ENCODE peak calls at places on chromosomes 1 and 21, in seven cellular contexts. S, V, A, Q, M, N and U are unnamed samples.

GRCh38 chr1:1290238-1290731 is 10.0 kb downstream of the SCNN1D start:
- DNase-seq in N (peak; percentile 80), A (peak; percentile 52), Q (no peak), V (no peak), S (no peak), M (peak; percentile 76), U (no peak)

GRCh38 chr1:75172556-75172955 is 38.4 kb downstream of the LHX8 start:
- DNase-seq in M (no peak), V (no peak), N (no peak), S (no peak), A (no peak), Q (no peak), U (no peak)

GRCh38 chr1:236261898-236262297 is 19.9 kb downstream of the ERO1B start:
- DNase-seq in M (no peak), N (no peak), S (no peak), V (no peak), A (no peak), Q (no peak), U (no peak)

GRCh38 chr1:17591814-17592430 is 52.4 kb downstream of the ARHGEF10L start:
- DNase-seq in V (no peak), A (peak; percentile 94), M (peak; percentile 80), Q (no peak), S (no peak), N (no peak), U (no peak)

GRCh38 chr1:165330483-165330882 is 26.0 kb downstream of the LMX1A start:
- DNase-seq in M (no peak), S (no peak), Q (no peak), V (no peak), N (no peak), A (no peak), U (no peak)

GRCh38 chr1:201597551-201598230 is 58.8 kb downstream of the NAV1 start:
- DNase-seq in Q (peak; percentile 35), S (peak; percentile 62), N (no peak), A (no peak), V (peak; percentile 74), M (peak; percentile 28), U (no peak)

GRCh38 chr21:33042812-33043211 is 17.1 kb downstream of the OLIG2 start:
- DNase-seq in V (peak; percentile 8), S (no peak), M (no peak), Q (no peak), A (no peak), N (no peak), U (no peak)

GRCh38 chr1:212482006-212482351 is 49.3 kb downstream of the NENF start:
- DNase-seq in A (no peak), Q (no peak), M (no peak), N (no peak), S (no peak), V (no peak), U (no peak)

GRCh38 chr1:236753554-236753953 is 41.5 kb upstream of the MTR start:
- DNase-seq in S (no peak), N (no peak), V (peak; percentile 21), Q (no peak), M (no peak), A (peak; percentile 63), U (no peak)

GRCh38 chr1:50369830-50370229 is 53.4 kb downstream of the DMRTA2 start:
- DNase-seq in M (no peak), Q (no peak), V (no peak), S (no peak), A (peak; percentile 15), N (no peak), U (no peak)

GRCh38 chr1:16243936-16244649 is 7.1 kb upstream of the CPLANE2 start:
- DNase-seq in A (peak; percentile 68), S (peak; percentile 64), Q (peak; percentile 85), N (peak; percentile 55), M (peak; percentile 54), V (peak; percentile 73), U (no peak)

GRCh38 chr1:182191716-182192115 is 130.2 kb upstream of the ZNF648 start:
- DNase-seq in A (no peak), M (no peak), S (no peak), Q (no peak), N (no peak), V (no peak), U (no peak)

GRCh38 chr21:27380303-27380702 is 413.4 kb upstream of the ADAMTS5 start:
- DNase-seq in Q (peak; percentile 36), S (no peak), M (no peak), V (no peak), A (no peak), N (no peak), U (no peak)

GRCh38 chr1:184610872-184611614 is 143.6 kb downstream of the EDEM3 start:
- DNase-seq in M (no peak), Q (no peak), A (no peak), S (peak; percentile 40), V (no peak), N (no peak), U (no peak)

GRCh38 chr21:16169102-16169511 is 439.3 kb downstream of the USP25 start:
- DNase-seq in V (no peak), A (no peak), Q (no peak), N (no peak), S (no peak), M (no peak), U (no peak)

GRCh38 chr1:223210786-223211115 is 67.7 kb upstream of the TLR5 start:
- DNase-seq in V (no peak), N (no peak), A (no peak), M (no peak), S (no peak), Q (no peak), U (no peak)

GRCh38 chr1:59007820-59008598 is 224.2 kb upstream of the JUN start:
- DNase-seq in Q (no peak), S (no peak), A (no peak), N (no peak), V (no peak), M (no peak), U (no peak)

GRCh38 chr1:59393211-59394180 is 96.6 kb downstream of the FGGY start:
- DNase-seq in V (no peak), A (peak; percentile 50), S (peak; percentile 87), N (no peak), Q (peak; percentile 32), M (peak; percentile 54), U (peak; percentile 93)

GRCh38 chr1:166952002-166952746 is 23.2 kb downstream of the ILDR2 start:
- DNase-seq in S (peak; percentile 39), M (no peak), V (no peak), A (peak; percentile 32), N (no peak), Q (no peak), U (no peak)

GRCh38 chr1:93362237-93362636 is 16.5 kb downstream of the DR1 start:
- DNase-seq in S (no peak), V (no peak), Q (no peak), N (no peak), M (no peak), A (no peak), U (no peak)

GRCh38 chr21:42088148-42088547 is 17.0 kb downstream of the UMODL1 start:
- DNase-seq in M (no peak), N (no peak), Q (no peak), A (no peak), S (no peak), V (no peak), U (no peak)

GRCh38 chr1:244056602-244057001 is 5.5 kb downstream of the ZBTB18 start:
- DNase-seq in S (no peak), Q (no peak), M (no peak), N (no peak), V (no peak), A (no peak), U (no peak)

GRCh38 chr1:93845554-93846150 is 33.4 kb downstream of the DNTTIP2 start:
- DNase-seq in A (peak; percentile 64), S (no peak), N (no peak), M (no peak), V (peak; percentile 18), Q (peak; percentile 17), U (peak; percentile 86)

GRCh38 chr1:226871047-226871365 is 590 bp downstream of the PSEN2 start:
- DNase-seq in V (no peak), N (no peak), S (peak; percentile 28), A (no peak), Q (no peak), M (no peak), U (peak; percentile 79)

GRCh38 chr1:119646521-119647227 is 1.4 kb downstream of the ZNF697 start:
- DNase-seq in Q (no peak), V (no peak), N (no peak), M (no peak), A (no peak), S (no peak), U (peak; percentile 84)

GRCh38 chr1:2091611-2092604 is 41.7 kb downstream of the PRKCZ start:
- DNase-seq in S (peak; percentile 31), V (no peak), Q (no peak), N (no peak), A (peak; percentile 18), M (no peak), U (no peak)

GRCh38 chr1:92575123-92575522 is 88.4 kb upstream of the GFI1 start:
- DNase-seq in V (no peak), A (no peak), S (no peak), Q (no peak), N (no peak), M (no peak), U (no peak)

GRCh38 chr1:26692793-26693490 is 2.9 kb upstream of the ARID1A start:
- DNase-seq in S (peak; percentile 95), V (peak; percentile 90), Q (peak; percentile 95), M (peak; percentile 88), N (peak; percentile 74), A (peak; percentile 97), U (peak; percentile 97)
- TF ChIP-seq POLR2A in S (no peak), V (peak; percentile 41), Q (no peak), M (peak; percentile 34), N (no peak), A (peak; percentile 78), U (peak; percentile 67)

GRCh38 chr21:35547946-35548774 is 499.1 kb upstream of the RUNX1 start:
- DNase-seq in V (no peak), M (no peak), N (no peak), Q (no peak), S (no peak), A (no peak), U (no peak)
- TF ChIP-seq POLR2A in V (no peak), M (no peak), N (no peak), Q (no peak), S (no peak), A (no peak), U (no peak)

DNA sequence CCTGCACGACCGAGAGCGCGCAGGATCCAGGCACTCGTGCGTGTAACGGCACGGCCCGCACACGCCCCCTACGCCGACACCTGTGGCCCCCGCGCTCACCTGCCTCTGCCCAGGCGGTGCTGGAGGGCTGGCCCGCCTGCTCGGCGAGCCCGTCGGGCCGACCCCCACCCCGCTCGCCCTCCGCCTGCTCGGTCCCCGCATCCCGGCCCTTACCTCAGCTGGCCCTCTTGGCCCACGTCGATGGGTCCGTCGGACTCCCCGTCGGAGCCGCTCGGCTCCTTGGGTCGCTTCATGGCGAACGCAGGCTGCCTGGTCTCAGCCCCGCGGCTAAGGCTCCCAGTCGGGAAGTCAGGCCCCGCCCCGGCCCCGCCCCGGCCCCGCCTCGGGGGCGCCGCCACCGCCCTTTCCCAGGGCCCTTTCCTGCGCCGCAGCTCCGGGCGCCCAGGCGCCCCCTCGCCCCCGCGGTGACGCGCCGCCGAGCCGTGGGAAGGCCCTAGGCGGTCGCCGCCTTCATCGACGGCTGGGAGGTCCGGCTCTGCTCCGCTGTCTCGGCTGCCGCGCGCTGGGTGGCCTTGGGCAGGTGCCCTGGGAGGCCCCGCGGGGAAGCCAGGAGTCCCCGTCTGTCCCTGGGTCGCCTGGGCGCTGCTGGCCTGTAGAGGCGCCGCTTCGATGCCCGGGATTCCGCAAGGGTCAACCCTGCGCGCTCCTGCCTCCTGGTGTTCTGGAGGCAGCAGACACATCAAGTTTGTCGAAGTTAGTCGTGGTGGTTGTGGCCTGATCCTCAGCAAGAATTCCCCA is at the start of gene HEYL:
- DNase-seq in S (peak; percentile 86), N (peak; percentile 69), Q (no peak), M (peak; percentile 63), V (peak; percentile 86), A (peak; percentile 40), U (no peak)
- TF ChIP-seq POLR2A in S (no peak), N (no peak), Q (no peak), M (peak; percentile 23), V (peak; percentile 69), A (no peak), U (no peak)

GRCh38 chr21:43974791-43975468 is 37.2 kb upstream of the TRAPPC10 start:
- DNase-seq in A (no peak), S (no peak), N (no peak), M (no peak), V (no peak), Q (no peak), U (no peak)
- TF ChIP-seq POLR2A in A (peak; percentile 34), S (no peak), N (no peak), M (no peak), V (no peak), Q (no peak), U (no peak)